ENCODE peak calls at places on chromosomes 3 and 15, in six cellular contexts. E is amygdala; U is stimulated activated naive CD8-positive, alpha-beta T cell treated with anti-CD3 and anti-CD28 coated beads, Interleukin-15, amount 100 ng/mL, for 72 hours; T is NCI-H2029 treated with DMSO at 0.1 percent for 48 hours; D is T-helper 22 cell; O is smooth muscle cell of the brain vasculature. B is an unnamed sample.

GRCh38 chr3:79555655-79556054 is 212.1 kb downstream of the ROBO1 start:
- DNase-seq in E (no peak), U (no peak), T (no peak), D (no peak), O (no peak), B (no peak)

GRCh38 chr3:110697961-110698360 is 373.7 kb upstream of the NECTIN3 start:
- DNase-seq in E (no peak), U (no peak), T (no peak), D (no peak), O (no peak), B (no peak)

GRCh38 chr3:122787872-122788271 is 5.8 kb downstream of the HSPBAP1 start:
- DNase-seq in E (no peak), U (no peak), T (no peak), D (no peak), O (no peak), B (no peak)

GRCh38 chr3:58683001-58683845 is 16.6 kb upstream of the FAM3D start:
- DNase-seq in E (no peak), U (no peak), T (no peak), D (no peak), O (no peak), B (no peak)

GRCh38 chr15:48190932-48191573 is 412 bp upstream of the CTXN2 start:
- DNase-seq in E (no peak), U (peak; percentile 16), T (no peak), D (no peak), O (peak; percentile 46), B (peak; percentile 31)

GRCh38 chr3:18444597-18445420 is 19.7 kb upstream of the SATB1 start:
- DNase-seq in E (no peak), U (peak; percentile 89), T (peak; percentile 57), D (peak; percentile 53), O (no peak), B (peak; percentile 60)

GRCh38 chr15:42091753-42092665 is 2.4 kb downstream of the PLA2G4D start:
- DNase-seq in E (no peak), U (no peak), T (no peak), D (no peak), O (no peak), B (no peak)

GRCh38 chr15:94066046-94066445 is 165.3 kb upstream of the MCTP2 start:
- DNase-seq in E (no peak), U (no peak), T (no peak), D (no peak), O (no peak), B (no peak)

GRCh38 chr3:139113766-139114165 is 69.1 kb upstream of the PRR23C start:
- DNase-seq in E (no peak), U (no peak), T (no peak), D (no peak), O (no peak), B (no peak)

GRCh38 chr3:133401374-133402135 is 1.7 kb downstream of the BFSP2 start:
- DNase-seq in E (no peak), U (no peak), T (no peak), D (no peak), O (no peak), B (no peak)

GRCh38 chr3:61954097-61954528 is 392.7 kb downstream of the PTPRG start:
- DNase-seq in E (no peak), U (no peak), T (no peak), D (no peak), O (no peak), B (no peak)

GRCh38 chr3:30666564-30667249 is 60.3 kb downstream of the TGFBR2 start:
- DNase-seq in E (no peak), U (no peak), T (no peak), D (no peak), O (no peak), B (no peak)

GRCh38 chr3:139173372-139174108 is 128.8 kb upstream of the PRR23C start:
- DNase-seq in E (peak; percentile 25), U (no peak), T (no peak), D (no peak), O (no peak), B (no peak)

GRCh38 chr15:82952156-82953081 is at the start of gene HOMER2:
- DNase-seq in E (no peak), U (peak; percentile 21), T (no peak), D (no peak), O (no peak), B (peak; percentile 29)

GRCh38 chr3:53346514-53346913 is 829 bp downstream of the DCP1A start:
- DNase-seq in E (no peak), U (no peak), T (no peak), D (no peak), O (no peak), B (no peak)

GRCh38 chr15:25394893-25395292 is 43.9 kb downstream of the UBE3A start:
- DNase-seq in E (no peak), U (no peak), T (no peak), D (no peak), O (no peak), B (no peak)

GRCh38 chr15:74121040-74121439 is 9.3 kb upstream of the ISLR2 start:
- DNase-seq in E (no peak), U (no peak), T (no peak), D (no peak), O (no peak), B (no peak)

GRCh38 chr3:42501681-42502428 is 588 bp upstream of the VIPR1 start:
- DNase-seq in E (no peak), U (peak; percentile 67), T (no peak), D (peak; percentile 27), O (no peak), B (peak; percentile 76)

GRCh38 chr3:13698498-13698897 is 149.6 kb downstream of the FBLN2 start:
- DNase-seq in E (no peak), U (no peak), T (no peak), D (no peak), O (no peak), B (no peak)

GRCh38 chr15:35980719-35981118 is 434.8 kb upstream of the DPH6 start:
- DNase-seq in E (no peak), U (no peak), T (no peak), D (no peak), O (no peak), B (no peak)

GRCh38 chr3:112653881-112654300 is 12.9 kb upstream of the CCDC80 start:
- DNase-seq in E (no peak), U (no peak), T (no peak), D (no peak), O (no peak), B (no peak)